ENCODE peak calls at places on chromosomes 5 and 9, in five cellular contexts. Q is NCI-H146, O is GM04504, J is GM23338, P is B cell. K is an unnamed sample.

GRCh38 chr5:91595436-91595835 is 212.3 kb upstream of the ARRDC3 start:
- DNase-seq in O (no peak), J (no peak), P (no peak), Q (no peak), K (no peak)

GRCh38 chr5:135626636-135627035 is 47.8 kb upstream of the CXCL14 start:
- DNase-seq in Q (no peak), J (no peak), P (no peak), O (no peak), K (no peak)

GRCh38 chr9:22278426-22278825 is 168.2 kb upstream of the DMRTA1 start:
- DNase-seq in J (no peak), Q (no peak), P (no peak), O (no peak), K (no peak)

GRCh38 chr5:77396017-77396416 is 96.1 kb downstream of the WDR41 start:
- DNase-seq in Q (no peak), P (no peak), O (no peak), J (no peak), K (no peak)

GRCh38 chr5:107514305-107514704 is 156.4 kb downstream of the EFNA5 start:
- DNase-seq in Q (no peak), P (no peak), O (no peak), J (no peak), K (no peak)

GRCh38 chr5:141951341-141951781 is 6.6 kb downstream of the PCDH12 start:
- DNase-seq in Q (no peak), O (no peak), P (peak), J (peak), K (no peak)

GRCh38 chr5:148469446-148470062 is 85.8 kb downstream of the FBXO38 start:
- DNase-seq in Q (no peak), J (no peak), O (peak), P (no peak), K (no peak)

GRCh38 chr5:51398875-51399635 is 15.8 kb downstream of the ISL1 start:
- DNase-seq in Q (no peak), O (no peak), J (peak), P (no peak), K (no peak)

GRCh38 chr5:69493235-69493925 is 790 bp downstream of the OCLN start:
- DNase-seq in Q (peak), J (peak), O (no peak), P (peak), K (no peak)

GRCh38 chr9:112029921-112030444 is 133.4 kb downstream of the UGCG start:
- DNase-seq in O (no peak), J (peak), P (no peak), Q (no peak), K (no peak)

GRCh38 chr9:110541950-110542349 is 37.6 kb downstream of the SVEP1 start:
- DNase-seq in J (no peak), Q (no peak), P (no peak), O (no peak), K (no peak)

GRCh38 chr5:19928556-19929421 is 59.2 kb downstream of the CDH18 start:
- DNase-seq in O (no peak), J (peak), P (no peak), Q (no peak), K (no peak)

GRCh38 chr9:136085815-136086212 is 9.3 kb downstream of the NACC2 start:
- DNase-seq in P (peak), O (no peak), Q (no peak), J (no peak), K (peak)

GRCh38 chr9:4553951-4554381 is 63.7 kb downstream of the SLC1A1 start:
- DNase-seq in Q (no peak), J (no peak), P (no peak), O (no peak), K (no peak)

GRCh38 chr5:45512521-45512920 is 183.7 kb downstream of the HCN1 start:
- DNase-seq in Q (no peak), P (no peak), O (no peak), J (no peak), K (no peak)

GRCh38 chr9:127886401-127886972 is 9.0 kb upstream of the AK1 start:
- DNase-seq in P (no peak), O (no peak), Q (no peak), J (no peak), K (no peak)

GRCh38 chr5:58974083-58974482 is 391.2 kb downstream of the RAB3C start:
- DNase-seq in J (no peak), P (no peak), O (no peak), Q (no peak), K (no peak)

GRCh38 chr5:77847814-77848290 is 71.7 kb upstream of the TBCA start:
- DNase-seq in J (peak), P (no peak), Q (peak), O (no peak), K (peak)

GRCh38 chr5:172492991-172493390 is 38.7 kb upstream of the SH3PXD2B start:
- DNase-seq in J (no peak), P (no peak), Q (no peak), O (no peak), K (no peak)

GRCh38 chr9:117927354-117927753 is 223.2 kb downstream of the TLR4 start:
- DNase-seq in J (peak), Q (no peak), P (no peak), O (no peak), K (no peak)